ENCODE peak calls at places on chromosome 10, in nine cellular contexts. V is cerebellum, U is GM23338, H is left ventricle myocardium superior, Y is T-helper 2 cell, S is omental fat pad, K is WERI-Rb-1, O is DMS 273 treated with DMSO at 0.1 percent for 48 hours, R is EH. G is an unnamed sample.

GRCh38 chr10:103458720-103459119 is at the start of gene CALHM1:
- DNase-seq in V (peak; percentile 81), U (peak; percentile 76), H (no peak), Y (no peak), S (no peak), K (peak; percentile 85), O (no peak), R (no peak), G (no peak)

GRCh38 chr10:14580933-14581332 is 193.8 kb downstream of the FAM107B start:
- DNase-seq in V (no peak), U (no peak), H (no peak), Y (no peak), S (no peak), K (no peak), O (no peak), R (peak; percentile 62), G (no peak)

GRCh38 chr10:87618470-87619423 is 40.9 kb upstream of the PAPSS2 start:
- DNase-seq in V (no peak), U (no peak), H (no peak), Y (no peak), S (no peak), K (peak; percentile 11), O (no peak), R (no peak), G (peak; percentile 82)

GRCh38 chr10:17418249-17418648 is 36.1 kb downstream of the ST8SIA6 start:
- DNase-seq in V (no peak), U (no peak), H (no peak), Y (no peak), S (no peak), K (no peak), O (no peak), R (peak; percentile 6), G (no peak)

GRCh38 chr10:110006358-110007170 is 1.2 kb upstream of the ADD3 start:
- DNase-seq in V (peak; percentile 19), U (no peak), H (peak; percentile 68), Y (no peak), S (no peak), K (no peak), O (no peak), R (peak; percentile 74), G (peak; percentile 67)

GRCh38 chr10:52115823-52116222 is 198.3 kb upstream of the DKK1 start:
- DNase-seq in V (no peak), U (no peak), H (no peak), Y (no peak), S (no peak), K (no peak), O (no peak), R (peak; percentile 51), G (no peak)

GRCh38 chr10:4820804-4821401 is 5.1 kb upstream of the AKR1E2 start:
- DNase-seq in V (no peak), U (no peak), H (peak; percentile 48), Y (no peak), S (no peak), K (no peak), O (no peak), R (no peak), G (no peak)

GRCh38 chr10:66654861-66655260 is 271.0 kb upstream of the LRRTM3 start:
- DNase-seq in V (no peak), U (no peak), H (no peak), Y (no peak), S (no peak), K (no peak), O (no peak), R (peak; percentile 5), G (no peak)

GRCh38 chr10:6347391-6347951 is 144.7 kb downstream of the PFKFB3 start:
- DNase-seq in V (peak; percentile 23), U (no peak), H (no peak), Y (peak; percentile 23), S (no peak), K (no peak), O (no peak), R (peak; percentile 48), G (no peak)

GRCh38 chr10:5515948-5516761 is 8.6 kb upstream of the CALML3 start:
- DNase-seq in V (no peak), U (no peak), H (no peak), Y (no peak), S (no peak), K (no peak), O (no peak), R (no peak), G (no peak)

GRCh38 chr10:12849351-12850181 is 151.9 kb downstream of the CCDC3 start:
- DNase-seq in V (no peak), U (no peak), H (no peak), Y (no peak), S (no peak), K (no peak), O (peak; percentile 13), R (no peak), G (peak; percentile 11)

GRCh38 chr10:7813481-7813880 is 4.8 kb upstream of the TAF3 start:
- DNase-seq in V (no peak), U (peak; percentile 28), H (no peak), Y (no peak), S (no peak), K (peak; percentile 27), O (no peak), R (no peak), G (no peak)

GRCh38 chr10:79407811-79408795 is 37.3 kb downstream of the ZCCHC24 start:
- DNase-seq in V (no peak), U (no peak), H (peak; percentile 71), Y (no peak), S (no peak), K (no peak), O (no peak), R (peak; percentile 73), G (no peak)

GRCh38 chr10:87619705-87620104 is 40.0 kb upstream of the PAPSS2 start:
- DNase-seq in V (no peak), U (no peak), H (no peak), Y (no peak), S (no peak), K (no peak), O (no peak), R (peak; percentile 52), G (no peak)

GRCh38 chr10:61047788-61048560 is 104.0 kb upstream of the RHOBTB1 start:
- DNase-seq in V (no peak), U (no peak), H (no peak), Y (no peak), S (no peak), K (no peak), O (no peak), R (no peak), G (no peak)

GRCh38 chr10:28219241-28219640 is 83.6 kb downstream of the MPP7 start:
- DNase-seq in V (no peak), U (no peak), H (no peak), Y (no peak), S (no peak), K (no peak), O (no peak), R (peak; percentile 81), G (no peak)

GRCh38 chr10:119190353-119190752 is 11.7 kb upstream of the PRDX3 start:
- DNase-seq in V (no peak), U (no peak), H (no peak), Y (no peak), S (no peak), K (peak; percentile 39), O (no peak), R (peak; percentile 97), G (no peak)

GRCh38 chr10:78450807-78451485 is 417.3 kb downstream of the RPS24 start:
- DNase-seq in V (no peak), U (no peak), H (no peak), Y (no peak), S (peak; percentile 7), K (no peak), O (no peak), R (no peak), G (no peak)

GRCh38 chr10:7258948-7259523 is 151.8 kb downstream of the SFMBT2 start:
- DNase-seq in V (no peak), U (no peak), H (peak; percentile 54), Y (peak; percentile 17), S (no peak), K (no peak), O (no peak), R (no peak), G (no peak)

GRCh38 chr10:119619215-119619614 is 22.5 kb upstream of the TIAL1 start:
- DNase-seq in V (peak; percentile 74), U (no peak), H (no peak), Y (no peak), S (no peak), K (no peak), O (no peak), R (no peak), G (no peak)

GRCh38 chr10:101618871-101619270 is 30.8 kb downstream of the DPCD start:
- DNase-seq in V (no peak), U (no peak), H (no peak), Y (no peak), S (no peak), K (no peak), O (no peak), R (no peak), G (no peak)

GRCh38 chr10:49592726-49593563 is 17.2 kb upstream of the SLC18A3 start:
- DNase-seq in V (peak; percentile 67), U (peak; percentile 90), H (peak; percentile 59), Y (peak; percentile 32), S (no peak), K (peak; percentile 55), O (no peak), R (peak; percentile 70), G (peak; percentile 65)

GRCh38 chr10:100811261-100811660 is 65.9 kb downstream of the PAX2 start:
- DNase-seq in V (peak; percentile 74), U (no peak), H (no peak), Y (no peak), S (no peak), K (no peak), O (no peak), R (no peak), G (no peak)

GRCh38 chr10:34333513-34333912 is 481.6 kb downstream of the PARD3 start:
- DNase-seq in V (no peak), U (no peak), H (no peak), Y (no peak), S (no peak), K (no peak), O (no peak), R (peak; percentile 18), G (no peak)

GRCh38 chr10:6136215-6137201 is 47.7 kb downstream of the RBM17 start:
- DNase-seq in V (no peak), U (no peak), H (no peak), Y (no peak), S (no peak), K (no peak), O (no peak), R (peak; percentile 85), G (no peak)

GRCh38 chr10:94293344-94293743 is 69.4 kb downstream of the NOC3L start:
- DNase-seq in V (no peak), U (no peak), H (no peak), Y (no peak), S (no peak), K (no peak), O (no peak), R (peak; percentile 39), G (no peak)

GRCh38 chr10:130372222-130372621 is 236.0 kb downstream of the GLRX3 start:
- DNase-seq in V (no peak), U (no peak), H (no peak), Y (no peak), S (no peak), K (no peak), O (no peak), R (no peak), G (no peak)

GRCh38 chr10:108421256-108421655 is 1256.8 kb upstream of the SORCS1 start:
- DNase-seq in V (no peak), U (no peak), H (no peak), Y (no peak), S (no peak), K (no peak), O (no peak), R (no peak), G (no peak)

GRCh38 chr10:124044143-124044862 is 49.1 kb downstream of the CHST15 start:
- DNase-seq in V (peak; percentile 7), U (no peak), H (no peak), Y (no peak), S (no peak), K (no peak), O (no peak), R (no peak), G (no peak)

GRCh38 chr10:76033457-76034196 is 602.2 kb downstream of the LRMDA start:
- DNase-seq in V (no peak), U (peak; percentile 50), H (no peak), Y (no peak), S (no peak), K (no peak), O (no peak), R (peak; percentile 57), G (no peak)

GRCh38 chr10:50946991-50947781 is 61.8 kb upstream of the A1CF start:
- DNase-seq in V (no peak), U (no peak), H (no peak), Y (no peak), S (no peak), K (no peak), O (no peak), R (no peak), G (no peak)

G was measured in colonic mucosa.